ENCODE peak calls at places on chromosome 21, in eight cellular contexts. Z is K562, Y is SK-N-SH, M is PC-3, U is H1, T is neural progenitor cell, O is HCT116, R is mammary epithelial cell. P is an unnamed sample.

GRCh38 chr21:45636921-45637646 is 6.4 kb upstream of the PCBP3 start:
- DNase-seq in Z (no peak), Y (peak; percentile 32), M (no peak), U (no peak), T (no peak), O (no peak), R (no peak), P (no peak)

GRCh38 chr21:42498012-42498411 is 2.0 kb upstream of the RSPH1 start:
- DNase-seq in Z (no peak), Y (no peak), M (no peak), U (no peak), T (no peak), O (no peak), R (no peak), P (no peak)

GRCh38 chr21:16821588-16821987 is 691.3 kb upstream of the CXADR start:
- DNase-seq in Z (no peak), Y (no peak), M (no peak), U (no peak), T (no peak), O (no peak), R (no peak), P (no peak)

GRCh38 chr21:37849703-37850102 is 66.6 kb downstream of the KCNJ6 start:
- DNase-seq in Z (no peak), Y (no peak), M (peak; percentile 16), U (no peak), T (no peak), O (no peak), R (peak; percentile 54), P (peak; percentile 59)

GRCh38 chr21:17668479-17668878 is 55.8 kb upstream of the BTG3 start:
- DNase-seq in Z (no peak), Y (no peak), M (no peak), U (no peak), T (no peak), O (no peak), R (no peak), P (no peak)

GRCh38 chr21:36576441-36576840 is 96.5 kb upstream of the CLDN14 start:
- DNase-seq in Z (no peak), Y (no peak), M (no peak), U (no peak), T (no peak), O (no peak), R (no peak), P (no peak)

GRCh38 chr21:20306836-20307235 is 691.4 kb upstream of the NCAM2 start:
- DNase-seq in Z (no peak), Y (no peak), M (no peak), U (no peak), T (no peak), O (no peak), R (no peak), P (no peak)

GRCh38 chr21:42439284-42440186 is 35.8 kb downstream of the UBASH3A start:
- DNase-seq in Z (no peak), Y (no peak), M (no peak), U (no peak), T (no peak), O (no peak), R (no peak), P (no peak)

GRCh38 chr21:41767606-41768370 is 936 bp upstream of the RIPK4 start:
- DNase-seq in Z (no peak), Y (no peak), M (peak; percentile 79), U (no peak), T (peak; percentile 71), O (no peak), R (peak; percentile 69), P (peak; percentile 52)

GRCh38 chr21:20570824-20571232 is 427.4 kb upstream of the NCAM2 start:
- DNase-seq in Z (peak; percentile 23), Y (no peak), M (peak; percentile 22), U (peak; percentile 73), T (peak; percentile 78), O (no peak), R (no peak), P (no peak)

GRCh38 chr21:42576639-42577038 is 63.0 kb downstream of the SLC37A1 start:
- DNase-seq in Z (no peak), Y (no peak), M (no peak), U (no peak), T (no peak), O (no peak), R (no peak), P (no peak)

GRCh38 chr21:14995695-14996490 is 68.9 kb downstream of the NRIP1 start:
- DNase-seq in Z (no peak), Y (no peak), M (peak; percentile 56), U (no peak), T (no peak), O (no peak), R (peak; percentile 13), P (peak; percentile 36)

GRCh38 chr21:28521932-28522826 is 470.5 kb downstream of the LTN1 start:
- DNase-seq in Z (no peak), Y (peak; percentile 11), M (peak; percentile 54), U (peak; percentile 5), T (peak; percentile 33), O (no peak), R (no peak), P (peak; percentile 71)

GRCh38 chr21:45575304-45575992 is 33.2 kb upstream of the SLC19A1 start:
- DNase-seq in Z (no peak), Y (peak; percentile 34), M (no peak), U (no peak), T (no peak), O (no peak), R (no peak), P (no peak)

GRCh38 chr21:26077523-26077922 is 93.0 kb downstream of the APP start:
- DNase-seq in Z (no peak), Y (no peak), M (no peak), U (no peak), T (no peak), O (no peak), R (no peak), P (no peak)
- H3K4me1 ChIP-seq in Z (no peaks in the 10 kb centered on the region), Y (peaks cover 12% of the 10 kb centered on the region), M (peaks cover 11% of the 10 kb centered on the region), U (peaks cover 4% of the 10 kb centered on the region), T (peaks cover 16% of the 10 kb centered on the region), O (no peaks in the 10 kb centered on the region), R (no peaks in the 10 kb centered on the region), P (peaks cover 7% of the 10 kb centered on the region)

GRCh38 chr21:31893841-31894240 is 21.0 kb downstream of the HUNK start:
- DNase-seq in Z (no peak), Y (no peak), M (no peak), U (no peak), T (no peak), O (no peak), R (no peak), P (peak; percentile 14)
- H3K9ac ChIP-seq in Z (no peak overlapping the region), Y (no peak overlapping the region), M (no peak overlapping the region), U (no peak overlapping the region), T (no peak overlapping the region), O (no peak overlapping the region), R (no peak overlapping the region), P (no peak overlapping the region)

GRCh38 chr21:44511938-44512275 is 28.1 kb downstream of the KRTAP10-1 start:
- DNase-seq in Z (no peak), Y (no peak), M (no peak), U (no peak), T (no peak), O (no peak), R (no peak), P (no peak)
- H3K4me1 ChIP-seq in Z (no peaks in the 10 kb centered on the region), Y (peaks cover 6% of the 10 kb centered on the region), M (peaks cover 11% of the 10 kb centered on the region), U (no peaks in the 10 kb centered on the region), T (no peaks in the 10 kb centered on the region), O (peaks cover 11% of the 10 kb centered on the region), R (peaks cover 10% of the 10 kb centered on the region), P (no peaks in the 10 kb centered on the region)

GRCh38 chr21:35488941-35489340 is 439.8 kb upstream of the RUNX1 start:
- DNase-seq in Z (no peak), Y (no peak), M (peak; percentile 52), U (no peak), T (no peak), O (no peak), R (peak; percentile 55), P (no peak)
- H3K9ac ChIP-seq in Z (no peak overlapping the region), Y (no peak overlapping the region), M (no peak overlapping the region), U (no peak overlapping the region), T (no peak overlapping the region), O (no peak overlapping the region), R (no peak overlapping the region), P (no peak overlapping the region)

GRCh38 chr21:38995071-38995669 is 188.1 kb downstream of the PSMG1 start:
- DNase-seq in Z (no peak), Y (no peak), M (no peak), U (no peak), T (no peak), O (no peak), R (no peak), P (no peak)

GRCh38 chr21:38996355-38996754 is 186.9 kb downstream of the PSMG1 start:
- DNase-seq in Z (no peak), Y (no peak), M (no peak), U (no peak), T (no peak), O (no peak), R (no peak), P (no peak)

GRCh38 chr21:38997051-38997450 is 186.2 kb downstream of the PSMG1 start:
- DNase-seq in Z (no peak), Y (no peak), M (no peak), U (no peak), T (no peak), O (no peak), R (no peak), P (no peak)

GRCh38 chr21:38994014-38994413 is 188.3 kb downstream of the ETS2 start:
- DNase-seq in Z (no peak), Y (no peak), M (no peak), U (no peak), T (no peak), O (no peak), R (no peak), P (no peak)

GRCh38 chr21:38995755-38996154 is 187.5 kb downstream of the PSMG1 start:
- DNase-seq in Z (no peak), Y (no peak), M (no peak), U (no peak), T (no peak), O (no peak), R (no peak), P (no peak)
- H3K4me1 ChIP-seq in Z (no peaks in the 10 kb centered on the region), Y (peaks cover 55% of the 10 kb centered on the region), M (peaks cover 23% of the 10 kb centered on the region), U (peaks cover 2% of the 10 kb centered on the region), T (peaks cover 22% of the 10 kb centered on the region), O (peaks cover 8% of the 10 kb centered on the region), R (peaks cover 25% of the 10 kb centered on the region), P (peaks cover 24% of the 10 kb centered on the region)

DNA sequence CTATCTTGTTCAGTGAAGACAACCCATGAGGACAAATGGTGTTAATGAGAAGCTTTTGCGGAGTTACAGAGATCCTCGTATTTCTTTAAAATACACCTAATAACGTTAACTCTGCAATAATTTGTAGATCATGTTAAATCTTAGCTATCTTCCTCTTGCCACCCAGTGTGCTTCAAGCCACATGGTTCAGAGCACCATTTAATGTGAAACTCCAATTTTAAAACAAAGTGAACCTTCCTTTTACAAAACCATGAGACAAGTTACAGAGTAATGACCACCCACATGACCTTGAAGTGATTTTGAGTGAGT is 1.7 kb upstream of the KCNE2 start:
- DNase-seq in Z (no peak), Y (no peak), M (no peak), U (no peak), T (no peak), O (no peak), R (no peak), P (no peak)
- H3K9ac ChIP-seq in Z (no peak overlapping the region), Y (no peak overlapping the region), M (no peak overlapping the region), U (no peak overlapping the region), T (no peak overlapping the region), O (no peak overlapping the region), R (no peak overlapping the region), P (no peak overlapping the region)

P was measured in adipocyte.